ENCODE peak calls at places on chromosomes 16 and 17, in five cellular contexts. O, K, X, L and H are unnamed samples.

GRCh38 chr17:82158825-82159224 is 53.8 kb downstream of the CCDC57 start:
- DNase-seq in K (no peak), L (no peak), X (no peak), O (no peak), H (no peak)

GRCh38 chr16:56488035-56488434 is 31.8 kb downstream of the BBS2 start:
- DNase-seq in X (no peak), K (no peak), L (no peak), O (no peak), H (no peak)

GRCh38 chr17:64081802-64082799 is 47.8 kb downstream of the ERN1 start:
- DNase-seq in L (peak), O (peak), K (peak), X (peak), H (no peak)

GRCh38 chr16:26905336-26905735 is 161.4 kb upstream of the C16orf82 start:
- DNase-seq in K (no peak), O (no peak), L (no peak), X (no peak), H (no peak)

GRCh38 chr17:32483451-32484019 is 3.3 kb upstream of the CDK5R1 start:
- DNase-seq in O (peak), L (peak), X (no peak), K (no peak), H (peak)

GRCh38 chr16:67459066-67459857 is 21.7 kb downstream of the ATP6V0D1 start:
- DNase-seq in O (peak), X (no peak), K (no peak), L (no peak), H (no peak)

GRCh38 chr17:82570282-82570681 is 50.8 kb downstream of the FOXK2 start:
- DNase-seq in O (no peak), L (no peak), X (no peak), K (no peak), H (no peak)

GRCh38 chr17:5430413-5430999 is 8.4 kb downstream of the C1QBP start:
- DNase-seq in K (no peak), O (no peak), L (no peak), X (no peak), H (no peak)

GRCh38 chr16:25692307-25692706 is 548 bp downstream of the HS3ST4 start:
- DNase-seq in L (no peak), O (peak), K (no peak), X (no peak), H (no peak)

GRCh38 chr17:4956493-4957061 is 5.7 kb downstream of the ENO3 start:
- DNase-seq in X (no peak), L (peak), O (no peak), K (no peak), H (no peak)

GRCh38 chr17:933168-934083 is 46.1 kb downstream of the NXN start:
- DNase-seq in O (no peak), L (peak), K (no peak), X (peak), H (no peak)

GRCh38 chr17:3983945-3984484 is 19.8 kb upstream of the ATP2A3 start:
- DNase-seq in K (no peak), O (peak), X (no peak), L (no peak), H (no peak)

GRCh38 chr17:40168262-40168832 is 8.9 kb upstream of the RAPGEFL1 start:
- DNase-seq in O (peak), X (peak), K (peak), L (peak), H (peak)

GRCh38 chr17:73695035-73695738 is 50.9 kb upstream of the SDK2 start:
- DNase-seq in X (no peak), O (no peak), K (no peak), L (no peak), H (no peak)

GRCh38 chr17:3771140-3771539 is 29.8 kb downstream of the ITGAE start:
- DNase-seq in O (no peak), L (no peak), X (no peak), K (no peak), H (no peak)

GRCh38 chr17:27810211-27810901 is 10.0 kb upstream of the NOS2 start:
- DNase-seq in X (no peak), K (peak), L (no peak), O (no peak), H (no peak)

GRCh38 chr16:68381363-68381724 is 67.0 kb downstream of the SMPD3 start:
- DNase-seq in K (no peak), X (no peak), O (no peak), L (peak), H (no peak)

GRCh38 chr16:3140603-3141427 is 6.0 kb downstream of the ZNF213 start:
- DNase-seq in K (no peak), O (no peak), L (no peak), X (no peak), H (no peak)

GRCh38 chr17:81563861-81564586 is 11.9 kb upstream of the FAAP100 start:
- DNase-seq in K (no peak), X (no peak), L (no peak), O (no peak), H (no peak)

DNA sequence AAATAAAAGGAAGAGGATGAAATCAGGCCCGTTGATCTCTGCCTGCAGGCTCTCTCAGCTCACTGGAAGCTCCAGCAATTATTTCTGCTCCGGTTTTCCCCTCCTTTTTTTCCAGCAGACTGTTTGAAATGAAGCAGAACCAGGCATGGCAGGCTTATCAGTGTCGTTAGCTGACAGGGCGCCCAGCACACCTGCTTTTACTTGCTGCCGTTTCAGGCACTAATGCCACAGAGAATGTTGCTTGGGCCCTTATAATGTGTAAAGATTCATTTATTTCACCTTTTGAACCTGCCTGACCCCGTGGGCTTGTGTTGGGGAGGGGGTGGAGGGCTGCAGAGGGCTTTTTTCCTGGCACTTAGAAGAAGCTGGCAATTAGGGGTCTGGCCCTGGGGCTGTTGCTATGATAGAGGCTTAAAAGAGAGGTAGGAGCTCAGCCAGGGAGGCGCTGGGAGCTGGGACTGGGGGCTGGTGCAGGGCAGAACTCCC is 108.1 kb downstream of the IRX3 start:
- DNase-seq in X (no peak), K (no peak), L (no peak), O (peak), H (no peak)
- TF ChIP-seq JUND in X (no peak), K (no peak), L (no peak), O (no peak), H (no peak)

DNA sequence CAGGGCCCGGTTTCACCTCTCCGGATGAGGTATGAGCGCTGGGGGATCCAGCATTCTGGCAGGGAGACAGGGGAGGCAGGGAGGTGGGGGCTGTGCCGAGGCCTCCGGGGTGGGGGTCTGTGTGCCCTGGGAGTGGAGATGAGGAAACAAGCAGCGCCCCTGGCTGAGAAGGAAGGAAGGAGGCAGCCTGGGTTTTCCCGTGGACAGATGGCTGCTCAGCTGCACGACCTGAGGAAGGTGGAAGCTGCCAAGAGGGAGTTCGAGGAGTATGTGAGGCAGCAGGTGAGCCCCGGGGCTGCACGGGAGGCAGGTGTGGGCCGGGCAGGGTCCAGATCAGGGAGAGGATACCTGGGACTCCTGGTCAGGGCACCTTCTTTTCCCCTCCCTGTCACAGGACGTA is 4.3 kb downstream of the RNF112 start:
- DNase-seq in K (no peak), O (no peak), L (no peak), X (no peak), H (no peak)
- TF ChIP-seq JUND in K (no peak), O (no peak), L (no peak), X (no peak), H (no peak)

GRCh38 chr16:84464116-84464515 is 40.3 kb downstream of the MEAK7 start:
- DNase-seq in L (no peak), X (no peak), K (no peak), O (no peak), H (no peak)
- TF ChIP-seq JUND in L (no peak), X (no peak), K (no peak), O (no peak), H (no peak)

DNA sequence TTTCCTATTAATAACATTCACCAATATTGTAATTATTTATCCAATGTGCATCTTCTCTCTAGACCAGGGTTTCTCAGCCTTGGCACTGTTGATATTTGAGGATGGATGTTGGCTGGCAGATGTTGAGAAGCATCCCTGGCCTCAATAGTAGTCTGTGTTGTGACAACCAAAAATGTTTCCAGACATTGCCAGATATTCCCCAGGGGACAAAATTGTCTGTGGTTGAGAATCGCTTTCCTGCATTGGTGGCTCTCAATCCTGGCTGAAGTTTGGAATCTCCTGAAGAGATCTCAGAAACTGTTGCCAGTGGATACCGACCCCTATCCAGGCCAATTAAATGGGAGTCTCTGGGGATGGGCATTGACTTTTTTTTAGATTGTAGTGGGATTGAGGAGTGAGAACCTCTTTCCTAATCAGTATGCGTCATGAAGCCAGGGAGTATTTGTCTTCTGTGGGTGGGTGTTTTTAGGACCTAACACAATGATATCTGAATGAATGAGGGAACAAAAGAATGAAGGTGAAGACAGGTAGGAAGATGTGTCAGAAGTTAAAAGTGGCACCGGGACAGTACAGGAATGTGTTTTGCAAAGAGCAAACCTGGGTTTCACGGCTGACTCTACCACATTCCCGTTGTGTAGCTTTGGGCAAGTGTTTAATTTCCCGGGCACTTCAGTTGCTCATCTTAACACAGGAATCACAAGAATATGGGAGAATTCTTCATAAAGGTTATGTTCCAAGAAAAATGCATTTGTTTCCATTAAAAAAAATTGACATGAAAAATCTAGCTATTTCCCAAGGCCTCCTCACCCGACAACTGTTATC is 24.3 kb downstream of the HSD17B2 start:
- DNase-seq in L (no peak), O (no peak), X (no peak), K (no peak), H (peak)
- TF ChIP-seq JUND in L (no peak), O (no peak), X (no peak), K (no peak), H (no peak)

GRCh38 chr17:14792751-14793150 is 472.4 kb downstream of the PMP22 start:
- DNase-seq in O (no peak), L (no peak), X (no peak), K (no peak), H (peak)
- TF ChIP-seq JUND in O (no peak), L (no peak), X (no peak), K (no peak), H (peak)